ENCODE peak calls at places on chromosomes 16 and 17, in ten cellular contexts. M is suprapubic skin, A is IMR-90, N is lower leg skin, T is stomach, U is esophagus muscularis mucosa, S is body of pancreas, D is transverse colon, Y is prostate gland, R is endothelial cell of umbilical vein. Q is an unnamed sample.

GRCh38 chr16:1639282-1639681 is 27.1 kb downstream of the CRAMP1 start:
- DNase-seq in M (no peak), A (no peak), N (no peak), T (no peak), U (no peak), S (no peak), D (no peak), Y (no peak), R (no peak), Q (no peak)

GRCh38 chr16:81500833-81501521 is 56.4 kb downstream of the CMIP start:
- DNase-seq in M (no peak), A (peak; percentile 81), N (no peak), T (no peak), U (no peak), S (no peak), D (no peak), Y (peak; percentile 37), R (peak; percentile 85), Q (peak; percentile 37)

GRCh38 chr17:6413073-6413472 is 21.8 kb downstream of the AIPL1 start:
- DNase-seq in M (no peak), A (peak; percentile 40), N (no peak), T (no peak), U (no peak), S (no peak), D (no peak), Y (no peak), R (peak; percentile 67), Q (no peak)

GRCh38 chr17:27733771-27734170 is 66.6 kb downstream of the NOS2 start:
- DNase-seq in M (no peak), A (peak; percentile 13), N (no peak), T (no peak), U (peak; percentile 29), S (no peak), D (no peak), Y (no peak), R (no peak), Q (no peak)

GRCh38 chr17:33725675-33726271 is 432.7 kb upstream of the ASIC2 start:
- DNase-seq in M (no peak), A (peak; percentile 17), N (peak; percentile 15), T (peak; percentile 31), U (no peak), S (peak; percentile 42), D (peak; percentile 24), Y (no peak), R (peak; percentile 24), Q (peak; percentile 52)

GRCh38 chr17:82408288-82408937 is 9.7 kb upstream of the HEXD start:
- DNase-seq in M (no peak), A (no peak), N (no peak), T (no peak), U (no peak), S (no peak), D (no peak), Y (no peak), R (no peak), Q (no peak)

GRCh38 chr17:36643086-36643685 is 41.8 kb downstream of the MRM1 start:
- DNase-seq in M (no peak), A (no peak), N (no peak), T (no peak), U (no peak), S (no peak), D (no peak), Y (no peak), R (no peak), Q (no peak)

GRCh38 chr17:40568074-40568836 is 3.0 kb upstream of the CCR7 start:
- DNase-seq in M (no peak), A (no peak), N (no peak), T (no peak), U (peak; percentile 80), S (no peak), D (no peak), Y (no peak), R (no peak), Q (no peak)

GRCh38 chr17:5585814-5586558 is 1.7 kb upstream of the NLRP1 start:
- DNase-seq in M (no peak), A (peak; percentile 31), N (no peak), T (no peak), U (no peak), S (no peak), D (no peak), Y (no peak), R (no peak), Q (no peak)

GRCh38 chr17:60745544-60745943 is 67.9 kb downstream of the BCAS3 start:
- DNase-seq in M (no peak), A (no peak), N (no peak), T (no peak), U (no peak), S (no peak), D (no peak), Y (no peak), R (no peak), Q (no peak)
- H3K4me3 ChIP-seq in M (no peak overlapping the region), A (no peak overlapping the region), N (no peak overlapping the region), T (no peak overlapping the region), U (no peak overlapping the region), S (no peak overlapping the region), D (no peak overlapping the region), Y (no peak overlapping the region), R (no peak overlapping the region), Q (no peak overlapping the region)

GRCh38 chr16:84585472-84585871 is 32.4 kb downstream of the COTL1 start:
- DNase-seq in M (no peak), A (no peak), N (no peak), T (no peak), U (no peak), S (no peak), D (no peak), Y (no peak), R (no peak), Q (no peak)

GRCh38 chr16:84583995-84584394 is 33.9 kb downstream of the COTL1 start:
- DNase-seq in M (no peak), A (no peak), N (no peak), T (no peak), U (no peak), S (no peak), D (no peak), Y (no peak), R (no peak), Q (no peak)

GRCh38 chr16:84582958-84583516 is 34.8 kb downstream of the COTL1 start:
- DNase-seq in M (no peak), A (peak; percentile 81), N (no peak), T (no peak), U (no peak), S (peak; percentile 49), D (no peak), Y (no peak), R (no peak), Q (no peak)

GRCh38 chr16:84584678-84585077 is 33.2 kb downstream of the COTL1 start:
- DNase-seq in M (no peak), A (no peak), N (no peak), T (no peak), U (no peak), S (no peak), D (no peak), Y (no peak), R (no peak), Q (no peak)

DNA sequence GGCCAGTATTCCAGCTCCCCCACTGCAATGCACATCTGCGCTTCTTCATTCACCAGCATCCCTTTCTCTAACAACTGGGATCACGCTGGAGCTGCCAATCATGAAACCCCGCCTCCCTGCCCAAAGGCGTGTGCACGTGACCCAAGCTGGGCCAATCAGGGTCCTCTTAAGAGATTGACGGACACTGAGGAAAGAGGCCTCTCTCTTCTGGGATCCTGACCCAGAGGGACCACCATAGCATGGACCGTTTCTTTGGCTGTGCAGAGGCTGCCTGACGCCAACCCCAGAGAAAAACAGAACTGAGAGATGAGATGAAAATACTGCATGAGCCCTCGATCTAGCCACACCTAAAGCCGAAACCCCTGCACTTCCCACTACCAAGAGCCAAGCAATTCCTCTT is 32.0 kb downstream of the COTL1 start:
- DNase-seq in M (no peak), A (no peak), N (no peak), T (no peak), U (no peak), S (no peak), D (no peak), Y (no peak), R (no peak), Q (no peak)
- TF ChIP-seq POLR2A in M (no peak), A (no peak), N (no peak), T (no peak), U (no peak), S (no peak), D (no peak), Y (no peak), R (no peak), Q (no peak)

GRCh38 chr16:79090966-79091365 is 509.6 kb downstream of the MAF start:
- DNase-seq in M (no peak), A (no peak), N (no peak), T (no peak), U (no peak), S (no peak), D (no peak), Y (no peak), R (no peak), Q (no peak)
- H3K4me3 ChIP-seq in M (no peak overlapping the region), A (no peak overlapping the region), N (no peak overlapping the region), T (no peak overlapping the region), U (no peak overlapping the region), S (no peak overlapping the region), D (no peak overlapping the region), Y (no peak overlapping the region), R (no peak overlapping the region), Q (no peak overlapping the region)

GRCh38 chr17:42680331-42680808 is 1.3 kb downstream of the CCR10 start:
- DNase-seq in M (no peak), A (peak; percentile 29), N (no peak), T (no peak), U (no peak), S (peak; percentile 16), D (peak; percentile 34), Y (no peak), R (no peak), Q (no peak)
- TF ChIP-seq POLR2A in M (no peak), A (no peak), N (no peak), T (no peak), U (no peak), S (no peak), D (no peak), Y (no peak), R (no peak), Q (no peak)

DNA sequence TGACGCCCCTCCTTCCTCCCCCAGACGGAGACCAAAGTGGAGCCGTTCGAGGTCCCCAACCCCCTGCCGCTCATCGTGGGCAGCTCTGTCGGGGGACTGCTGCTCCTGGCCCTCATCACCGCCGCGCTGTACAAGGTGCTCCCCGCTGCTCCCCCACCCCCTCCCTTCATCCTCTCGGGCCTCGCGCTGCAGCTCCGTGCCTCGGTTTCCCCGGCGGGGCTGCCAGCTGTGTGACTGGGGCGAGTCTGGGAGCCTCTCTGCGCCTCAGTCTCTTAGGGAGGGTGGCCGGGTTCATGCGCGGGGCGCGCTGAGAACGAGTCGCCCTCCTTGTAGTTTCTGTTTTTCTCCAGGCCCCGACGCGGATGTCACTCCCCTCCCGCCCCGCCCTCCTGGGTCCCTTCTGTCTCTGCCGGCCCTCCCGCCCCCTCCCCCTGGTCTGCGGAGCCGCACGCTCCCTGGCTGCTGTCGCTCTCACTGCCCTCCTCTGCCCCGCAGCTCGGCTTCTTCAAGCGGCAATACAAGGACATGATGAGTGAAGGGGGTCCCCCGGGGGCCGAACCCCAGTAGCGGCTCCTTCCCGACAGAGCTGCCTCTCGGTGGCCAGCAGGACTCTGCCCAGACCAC is 23.7 kb upstream of the ITGAX start:
- DNase-seq in M (no peak), A (no peak), N (no peak), T (no peak), U (peak; percentile 64), S (no peak), D (no peak), Y (no peak), R (no peak), Q (no peak)
- H3K4me3 ChIP-seq in M (peak overlapping the region; percentile 46), A (peak overlapping the region; percentile 26), N (no peak overlapping the region), T (peak overlapping the region; percentile 43), U (peak overlapping the region; percentile 41), S (no peak overlapping the region), D (no peak overlapping the region), Y (peak overlapping the region; percentile 9), R (no peak overlapping the region), Q (no peak overlapping the region)

GRCh38 chr17:752002-752619 is at the start of gene GEMIN4:
- DNase-seq in M (peak; percentile 95), A (peak; percentile 81), N (peak; percentile 89), T (peak; percentile 95), U (peak; percentile 97), S (peak; percentile 92), D (peak; percentile 95), Y (peak; percentile 89), R (peak; percentile 92), Q (peak; percentile 94)
- TF ChIP-seq POLR2A in M (peak; percentile 60), A (peak; percentile 70), N (peak; percentile 39), T (no peak), U (peak; percentile 62), S (peak; percentile 70), D (peak; percentile 65), Y (peak; percentile 81), R (peak; percentile 64), Q (peak; percentile 68)

Q was measured in right lobe of liver.